ENCODE peak calls at places on chromosomes 4 and X, in eight cellular contexts. T is hepatocyte; Q is stimulated activated CD4-positive, alpha-beta T cell treated with anti-CD3 and anti-CD28 coated beads, Interleukin-2, amount 100 ng/mL, for 48 hours; H is NCI-H1694 treated with DMSO at 0.1 percent for 48 hours; G is nephron progenitor cell; R is HT1080; I is upper lobe of left lung; W is SW 1271. N is an unnamed sample.

GRCh38 chr4:183828125-183828524 is 77.0 kb upstream of the STOX2 start:
- DNase-seq in T (no peak), R (peak), Q (no peak), I (no peak), G (no peak), W (no peak), H (no peak), N (no peak)

GRCh38 chrX:13645464-13646153 is 7.3 kb upstream of the TCEANC start:
- DNase-seq in T (no peak), G (no peak), R (no peak), W (no peak), I (no peak), H (no peak), Q (no peak), N (no peak)

GRCh38 chrX:11193035-11193469 is 81.9 kb downstream of the HCCS start:
- DNase-seq in T (no peak), W (no peak), I (no peak), R (no peak), H (no peak), G (no peak), Q (no peak), N (peak)

GRCh38 chr4:156977435-156978160 is 6.0 kb upstream of the PDGFC start:
- DNase-seq in W (no peak), R (peak), G (no peak), T (no peak), I (no peak), Q (no peak), H (no peak), N (peak)

GRCh38 chrX:101482296-101482695 is 3.0 kb upstream of the ARMCX4 start:
- DNase-seq in I (no peak), T (no peak), Q (no peak), H (no peak), R (no peak), G (no peak), W (no peak), N (no peak)

GRCh38 chr4:41622816-41623215 is 84.9 kb downstream of the LIMCH1 start:
- DNase-seq in W (no peak), R (no peak), H (no peak), T (no peak), I (no peak), G (no peak), Q (no peak), N (no peak)

GRCh38 chr4:21790437-21791029 is 158.0 kb downstream of the KCNIP4 start:
- DNase-seq in H (peak), T (peak), R (peak), G (no peak), I (no peak), Q (no peak), W (no peak), N (peak)

GRCh38 chr4:48380583-48381167 is 39.3 kb downstream of the SLAIN2 start:
- DNase-seq in W (no peak), R (no peak), G (no peak), Q (no peak), H (no peak), I (no peak), T (no peak), N (no peak)

GRCh38 chr4:3250956-3251690 is 2.2 kb downstream of the MSANTD1 start:
- DNase-seq in I (peak), W (no peak), H (no peak), Q (no peak), T (no peak), R (no peak), G (no peak), N (no peak)